ENCODE peak calls at places on chromosomes 6 and 20, in seven cellular contexts. P is cardiac fibroblast, U is cardiac muscle cell, Y is astrocyte, W is H9, S is RWPE1, X is Peyer's patch. V is an unnamed sample.
A peak's percentile ranks its signal among the peaks of the same experiment; 100 is the strongest.

GRCh38 chr20:48440916-48441315 is 386.9 kb downstream of the PREX1 start:
- DNase-seq in X (no peak), Y (no peak), W (no peak), U (no peak), S (no peak), P (no peak), V (no peak)

GRCh38 chr20:41923604-41924003 is 305.4 kb upstream of the CHD6 start:
- DNase-seq in S (no peak), U (no peak), P (no peak), Y (no peak), W (no peak), X (no peak), V (no peak)

GRCh38 chr20:32336918-32337347 is 21.2 kb upstream of the ASXL1 start:
- DNase-seq in P (peak; percentile 64), S (peak; percentile 47), U (peak; percentile 43), X (no peak), Y (no peak), W (no peak), V (no peak)

GRCh38 chr20:50260480-50261221 is 70.0 kb downstream of the CEBPB start:
- DNase-seq in U (no peak), Y (no peak), S (no peak), X (no peak), P (no peak), W (no peak), V (no peak)

GRCh38 chr20:25486377-25486776 is 78.9 kb downstream of the GINS1 start:
- DNase-seq in U (no peak), P (peak; percentile 38), Y (no peak), S (no peak), W (no peak), X (no peak), V (no peak)

GRCh38 chr6:144757730-144758129 is 472.6 kb downstream of the UTRN start:
- DNase-seq in Y (no peak), U (no peak), W (no peak), P (no peak), S (no peak), X (no peak), V (no peak)

GRCh38 chr6:142236686-142237085 is 65.1 kb upstream of the ADGRG6 start:
- DNase-seq in X (no peak), S (no peak), W (no peak), U (no peak), P (no peak), Y (no peak), V (no peak)

GRCh38 chr6:11025911-11026635 is 18.0 kb downstream of the ELOVL2 start:
- DNase-seq in P (no peak), S (no peak), U (peak; percentile 57), X (no peak), Y (no peak), W (peak; percentile 50), V (no peak)

GRCh38 chr6:37936909-37937308 is 117.4 kb downstream of the ZFAND3 start:
- DNase-seq in U (no peak), P (peak; percentile 33), Y (no peak), S (no peak), X (no peak), W (no peak), V (no peak)

GRCh38 chr6:154602296-154602695 is 91.8 kb upstream of the CNKSR3 start:
- DNase-seq in S (no peak), P (peak; percentile 18), Y (peak; percentile 18), W (no peak), X (no peak), U (no peak), V (no peak)

GRCh38 chr20:18137412-18138265 is at the start of the genes KAT14 and PET117:
- DNase-seq in U (peak; percentile 94), X (peak; percentile 84), Y (peak; percentile 88), P (peak; percentile 96), S (peak; percentile 82), W (peak; percentile 93), V (peak; percentile 62)
- TF ChIP-seq CTCF in U (no peak), X (no peak), Y (no peak), P (no peak), S (no peak), W (no peak), V (no peak)

GRCh38 chr6:70312165-70312564 is 9.3 kb upstream of the COL9A1 start:
- DNase-seq in W (no peak), Y (peak; percentile 95), X (no peak), P (peak; percentile 48), U (no peak), S (peak; percentile 60), V (peak; percentile 33)

GRCh38 chr6:70307008-70307407 is 4.1 kb upstream of the COL9A1 start:
- DNase-seq in U (no peak), X (no peak), P (no peak), S (no peak), Y (no peak), W (no peak), V (no peak)

GRCh38 chr6:70315096-70315751 is 12.3 kb upstream of the COL9A1 start:
- DNase-seq in Y (no peak), U (no peak), P (no peak), X (no peak), S (no peak), W (no peak), V (no peak)

GRCh38 chr6:70314240-70314639 is 11.4 kb upstream of the COL9A1 start:
- DNase-seq in S (no peak), U (no peak), X (no peak), P (peak; percentile 9), Y (no peak), W (no peak), V (no peak)

GRCh38 chr6:70310063-70310694 is 7.3 kb upstream of the COL9A1 start:
- DNase-seq in P (peak; percentile 56), U (peak; percentile 39), W (no peak), S (peak; percentile 8), X (no peak), Y (peak; percentile 16), V (no peak)
- TF ChIP-seq CTCF in P (peak; percentile 52), U (peak; percentile 65), W (peak; percentile 82), S (peak; percentile 68), X (peak; percentile 71), Y (peak; percentile 70), V (peak; percentile 37)

DNA sequence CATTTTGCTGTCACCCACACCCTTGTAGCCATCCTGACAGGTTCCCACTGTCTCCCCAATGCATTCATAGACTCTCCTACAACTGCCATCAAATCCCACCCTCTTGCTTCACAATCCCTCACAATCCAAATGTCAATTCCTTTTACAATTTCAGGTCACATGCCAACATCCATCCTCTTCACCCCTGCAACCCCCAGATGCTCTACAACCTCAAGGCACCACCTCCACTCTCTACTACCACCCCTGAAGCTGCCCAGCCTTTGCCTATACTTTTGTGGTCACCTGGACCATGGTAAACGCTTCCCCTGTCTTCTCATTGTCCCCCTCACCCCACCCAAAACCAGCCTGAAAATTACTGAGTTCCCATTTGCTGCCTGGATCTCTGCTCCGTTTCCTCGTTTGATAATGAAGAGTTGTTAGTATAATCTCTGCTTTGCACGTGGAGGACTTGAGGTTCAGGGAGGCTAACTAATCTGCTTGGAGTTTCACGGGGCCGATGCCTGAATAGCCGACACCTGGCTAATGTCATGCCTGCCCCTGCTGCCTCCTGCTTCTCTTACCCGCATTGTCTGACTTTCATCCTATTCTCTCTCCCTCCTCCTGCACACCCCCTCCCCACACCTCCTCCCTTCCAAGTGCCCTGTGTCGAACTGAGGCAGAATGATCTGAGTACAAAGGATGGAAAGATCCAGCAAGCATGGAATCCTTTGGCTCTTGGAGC is 82.4 kb upstream of the TOX2 start:
- DNase-seq in X (no peak), W (no peak), P (no peak), Y (no peak), S (no peak), U (no peak), V (no peak)
- TF ChIP-seq CTCF in X (no peak), W (no peak), P (no peak), Y (no peak), S (no peak), U (no peak), V (no peak)

GRCh38 chr6:143468026-143468425 is 17.4 kb downstream of the PEX3 start:
- DNase-seq in X (no peak), P (no peak), S (peak; percentile 8), Y (no peak), U (no peak), W (no peak), V (no peak)

GRCh38 chr6:143471822-143472221 is 21.2 kb downstream of the PEX3 start:
- DNase-seq in P (no peak), Y (no peak), U (no peak), X (no peak), S (no peak), W (no peak), V (no peak)
- TF ChIP-seq CTCF in P (no peak), Y (no peak), U (no peak), X (no peak), S (no peak), W (no peak), V (no peak)

GRCh38 chr6:35371494-35372262 is 29.3 kb downstream of the PPARD start:
- DNase-seq in Y (no peak), P (no peak), U (no peak), X (no peak), W (no peak), S (no peak), V (no peak)
- TF ChIP-seq CTCF in Y (no peak), P (no peak), U (no peak), X (no peak), W (no peak), S (no peak), V (no peak)

GRCh38 chr6:110041149-110041548 is 63.0 kb downstream of the GPR6 start:
- DNase-seq in P (no peak), U (no peak), Y (no peak), X (no peak), W (no peak), S (no peak), V (no peak)

GRCh38 chr6:110041830-110042229 is 63.7 kb downstream of the GPR6 start:
- DNase-seq in U (no peak), S (no peak), Y (no peak), X (no peak), P (no peak), W (no peak), V (no peak)

GRCh38 chr6:110040716-110041115 is 62.6 kb downstream of the GPR6 start:
- DNase-seq in X (no peak), S (no peak), Y (no peak), U (no peak), P (no peak), W (no peak), V (no peak)

GRCh38 chr6:110039364-110039995 is 61.4 kb downstream of the GPR6 start:
- DNase-seq in S (peak; percentile 74), X (peak; percentile 88), Y (peak; percentile 65), U (peak; percentile 87), W (peak; percentile 90), P (peak; percentile 94), V (peak; percentile 61)

GRCh38 chr6:110039996-110040383 is 61.9 kb downstream of the GPR6 start:
- DNase-seq in X (peak; percentile 51), W (peak; percentile 68), P (peak; percentile 46), S (peak; percentile 19), Y (peak; percentile 14), U (peak; percentile 37), V (no peak)
- TF ChIP-seq CTCF in X (peak; percentile 42), W (peak; percentile 54), P (peak; percentile 38), S (no peak), Y (peak; percentile 16), U (peak; percentile 40), V (peak; percentile 44)

V was measured in AG04449.